ENCODE peak calls at places on chromosomes 16 and 17, in four cellular contexts. G is NCI-H1694 treated with DMSO at 0.1 percent for 48 hours; I is NCI-H345; Y is activated CD8-positive, alpha-beta memory T cell treated with anti-CD3 and anti-CD28 coated beads, Interleukin-2, amount 50 U/mL, for 4 hours. N is an unnamed sample.

GRCh38 chr17:50055055-50055425 is 870 bp upstream of the ITGA3 start:
- DNase-seq in G (no peak), I (peak), Y (no peak), N (no peak)

GRCh38 chr16:63361032-63361624 is 1324.9 kb upstream of the CDH8 start:
- DNase-seq in I (peak), Y (no peak), G (peak), N (peak)

GRCh38 chr17:50273654-50274040 is 619 bp upstream of the TMEM92 start:
- DNase-seq in Y (no peak), I (no peak), G (no peak), N (no peak)

GRCh38 chr16:52573365-52574104 is 26.6 kb upstream of the TOX3 start:
- DNase-seq in Y (no peak), G (no peak), I (peak), N (no peak)

GRCh38 chr17:47072881-47073280 is 93.8 kb upstream of the RPRML start:
- DNase-seq in G (no peak), Y (no peak), I (peak), N (no peak)

GRCh38 chr16:54447606-54448440 is 161.2 kb upstream of the IRX3 start:
- DNase-seq in G (no peak), Y (no peak), I (no peak), N (peak)

GRCh38 chr16:14549789-14550153 is 80.3 kb downstream of the PARN start:
- DNase-seq in Y (no peak), G (no peak), I (peak), N (no peak)

GRCh38 chr16:1184156-1184868 is 31.4 kb downstream of the CACNA1H start:
- DNase-seq in Y (no peak), I (peak), G (no peak), N (no peak)

GRCh38 chr17:15185625-15185991 is 79.5 kb downstream of the PMP22 start:
- DNase-seq in G (no peak), Y (no peak), I (no peak), N (peak)

GRCh38 chr16:67562918-67563707 is 787 bp downstream of the CTCF start:
- DNase-seq in Y (peak), G (no peak), I (peak), N (no peak)

GRCh38 chr16:11949527-11949926 is 7.7 kb upstream of the NPIPB2 start:
- DNase-seq in I (peak), Y (no peak), G (peak), N (peak)

GRCh38 chr17:869567-870530 is 87.7 kb downstream of the MRM3 start:
- DNase-seq in I (no peak), Y (no peak), G (no peak), N (no peak)

GRCh38 chr16:70691223-70692129 is 5.6 kb upstream of the MTSS2 start:
- DNase-seq in I (no peak), Y (no peak), G (peak), N (peak)

GRCh38 chr17:41140360-41141132 is at the start of gene KRTAP4-6:
- DNase-seq in G (no peak), Y (no peak), I (no peak), N (peak)

GRCh38 chr16:71703324-71703723 is 21.2 kb downstream of the PHLPP2 start:
- DNase-seq in I (no peak), G (no peak), Y (no peak), N (no peak)

GRCh38 chr16:87125206-87126155 is 191.7 kb downstream of the C16orf95 start:
- DNase-seq in G (no peak), I (no peak), Y (no peak), N (no peak)